ENCODE peak calls at places on chromosome 3, in five cellular contexts. L, N, P, Y and I are unnamed samples.

GRCh38 chr3:66236281-66236680 is 15.5 kb downstream of the SLC25A26 start:
- DNase-seq in N (no peak), Y (no peak), P (no peak), L (no peak), I (no peak)

GRCh38 chr3:176584413-176585176 is 612.7 kb downstream of the TBL1XR1 start:
- DNase-seq in Y (no peak), P (no peak), N (no peak), L (no peak), I (no peak)

GRCh38 chr3:72633101-72633500 is 215.1 kb downstream of the SHQ1 start:
- DNase-seq in Y (no peak), N (no peak), L (no peak), P (no peak), I (no peak)

GRCh38 chr3:169836942-169837275 is 24.2 kb upstream of the LRRC34 start:
- DNase-seq in Y (no peak), L (no peak), P (no peak), N (no peak), I (no peak)

GRCh38 chr3:159913712-159914414 is 74.8 kb upstream of the IL12A start:
- DNase-seq in N (no peak), Y (no peak), P (no peak), L (no peak), I (no peak)

GRCh38 chr3:89252865-89253264 is 145.4 kb downstream of the EPHA3 start:
- DNase-seq in Y (no peak), N (no peak), L (no peak), P (no peak), I (no peak)

GRCh38 chr3:94472511-94472910 is 409.6 kb downstream of the NSUN3 start:
- DNase-seq in L (no peak), Y (no peak), N (no peak), P (no peak), I (no peak)

GRCh38 chr3:118618247-118619040 is 416.2 kb downstream of the IGSF11 start:
- DNase-seq in P (no peak), Y (no peak), L (no peak), N (no peak), I (no peak)

GRCh38 chr3:59541352-59541751 is 491.5 kb upstream of the CFAP20DC start:
- DNase-seq in N (no peak), Y (no peak), L (no peak), P (no peak), I (no peak)

GRCh38 chr3:182986021-182986420 is 5.7 kb upstream of the DCUN1D1 start:
- DNase-seq in Y (no peak), L (no peak), N (no peak), P (no peak), I (no peak)

GRCh38 chr3:133925960-133926735 is 30.5 kb upstream of the RAB6B start:
- DNase-seq in N (no peak), Y (no peak), L (no peak), P (no peak), I (no peak)

GRCh38 chr3:181838940-181839914 is 127.5 kb downstream of the SOX2 start:
- DNase-seq in P (no peak), N (no peak), Y (no peak), L (no peak), I (no peak)

GRCh38 chr3:44117239-44117638 is 124.4 kb upstream of the TOPAZ1 start:
- DNase-seq in Y (no peak), L (no peak), P (no peak), N (no peak), I (no peak)

GRCh38 chr3:44111482-44111881 is 130.2 kb upstream of the TOPAZ1 start:
- DNase-seq in N (no peak), P (no peak), Y (no peak), L (no peak), I (no peak)

GRCh38 chr3:44110643-44111042 is 131.0 kb upstream of the TOPAZ1 start:
- DNase-seq in N (no peak), Y (no peak), L (no peak), P (no peak), I (no peak)

GRCh38 chr3:44117736-44118135 is 124.0 kb upstream of the TOPAZ1 start:
- DNase-seq in P (no peak), N (no peak), Y (no peak), L (no peak), I (no peak)

DNA sequence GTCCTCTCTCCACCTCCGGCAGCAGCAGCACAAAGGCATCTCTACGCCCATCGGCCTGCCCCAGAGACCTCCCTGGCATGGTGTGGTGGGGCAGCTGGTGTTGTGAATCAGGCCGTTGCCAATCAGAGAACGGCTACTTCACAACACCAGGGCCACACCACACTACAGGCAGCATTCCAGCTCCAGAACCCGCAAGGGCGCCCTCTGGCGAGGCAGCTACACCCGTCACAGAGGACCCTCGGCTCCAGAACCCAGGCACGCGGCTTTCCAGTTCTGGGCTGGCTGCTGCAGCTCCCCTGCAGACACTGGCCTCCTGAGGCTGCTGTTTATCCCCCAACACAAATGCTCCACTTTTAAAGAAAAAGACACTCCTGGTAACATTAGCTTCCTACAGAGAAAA is 127.5 kb upstream of the TOPAZ1 start:
- DNase-seq in Y (peak; percentile 23), P (no peak), L (peak; percentile 36), N (no peak), I (no peak)
- TF ChIP-seq CTCF in Y (no peak), P (peak; percentile 8), L (peak; percentile 49), N (no peak), I (no peak)

GRCh38 chr3:184240384-184241140 is 8.2 kb downstream of the ALG3 start:
- DNase-seq in P (no peak), L (no peak), N (no peak), Y (no peak), I (no peak)

GRCh38 chr3:184239710-184240109 is 9.1 kb downstream of the ALG3 start:
- DNase-seq in L (no peak), Y (no peak), N (no peak), P (no peak), I (no peak)

GRCh38 chr3:184241141-184241446 is 7.7 kb downstream of the ALG3 start:
- DNase-seq in Y (no peak), N (no peak), P (no peak), L (no peak), I (no peak)

GRCh38 chr3:184241447-184242296 is 7.1 kb downstream of the ALG3 start:
- DNase-seq in N (peak; percentile 85), P (no peak), Y (no peak), L (peak; percentile 49), I (no peak)

GRCh38 chr3:184242297-184242685 is 6.5 kb downstream of the ALG3 start:
- DNase-seq in N (no peak), Y (no peak), L (no peak), P (no peak), I (no peak)
- H3K27ac ChIP-seq in N (no peak overlapping the region), Y (no peak overlapping the region), L (no peak overlapping the region), P (no peak overlapping the region), I (no peak overlapping the region)

DNA sequence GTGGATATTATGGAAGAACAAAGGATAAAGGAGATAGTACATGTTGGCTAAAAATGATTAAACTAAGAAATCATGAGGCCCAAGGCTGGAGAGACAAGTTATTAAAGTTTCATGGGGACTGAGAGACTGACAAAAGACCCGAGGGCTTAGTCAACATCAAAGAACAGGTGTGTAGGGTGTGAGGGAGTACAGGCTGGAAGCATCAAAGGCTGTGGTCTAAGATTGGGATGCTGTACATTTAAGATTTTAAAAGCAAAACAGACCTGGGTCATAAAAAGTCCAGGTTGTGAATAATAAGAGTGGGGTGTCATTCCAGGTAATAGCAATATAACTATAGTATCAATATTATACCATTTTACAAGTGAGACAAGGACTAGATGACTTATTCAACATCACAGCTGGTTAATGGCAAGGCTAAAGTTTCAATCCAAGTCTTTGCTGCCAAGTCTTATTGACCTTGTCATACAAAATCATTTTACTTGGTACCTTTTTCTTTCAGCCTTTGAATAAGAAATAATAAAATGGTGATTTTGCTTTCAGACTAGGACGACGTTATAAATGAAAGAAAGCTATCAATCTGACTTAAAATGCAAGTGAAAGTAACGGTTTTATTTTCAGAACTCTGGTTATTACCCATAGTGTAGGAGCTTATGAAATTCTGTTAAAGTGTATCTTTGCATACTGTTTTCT is 211.6 kb downstream of the TNIK start:
- DNase-seq in P (no peak), N (no peak), Y (no peak), L (no peak), I (no peak)
- H3K4me3 ChIP-seq in P (no peak overlapping the region), N (no peak overlapping the region), Y (no peak overlapping the region), L (no peak overlapping the region), I (no peak overlapping the region)

DNA sequence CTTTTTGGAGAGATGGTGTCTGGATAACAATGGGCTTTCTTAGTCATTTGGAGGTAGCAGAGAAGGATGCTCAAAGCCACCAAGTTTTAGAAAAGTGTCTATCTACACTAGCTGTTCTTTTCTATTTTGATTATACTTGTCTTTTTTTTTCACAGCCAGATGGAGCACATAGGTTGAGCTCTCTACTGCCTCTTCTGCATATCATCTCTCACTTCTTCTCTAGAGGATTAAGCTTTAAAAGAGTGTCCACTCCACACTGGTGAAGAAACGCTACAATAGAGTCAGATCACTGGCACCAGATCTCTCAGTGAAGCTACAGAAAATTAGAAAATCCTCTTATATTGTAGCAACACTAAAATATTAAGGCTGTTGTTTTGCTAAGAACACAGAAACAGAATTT is 145.3 kb upstream of the MBNL1 start:
- DNase-seq in P (no peak), N (no peak), L (no peak), Y (no peak), I (no peak)
- TF ChIP-seq CTCF in P (no peak), N (no peak), L (no peak), Y (no peak), I (no peak)

DNA sequence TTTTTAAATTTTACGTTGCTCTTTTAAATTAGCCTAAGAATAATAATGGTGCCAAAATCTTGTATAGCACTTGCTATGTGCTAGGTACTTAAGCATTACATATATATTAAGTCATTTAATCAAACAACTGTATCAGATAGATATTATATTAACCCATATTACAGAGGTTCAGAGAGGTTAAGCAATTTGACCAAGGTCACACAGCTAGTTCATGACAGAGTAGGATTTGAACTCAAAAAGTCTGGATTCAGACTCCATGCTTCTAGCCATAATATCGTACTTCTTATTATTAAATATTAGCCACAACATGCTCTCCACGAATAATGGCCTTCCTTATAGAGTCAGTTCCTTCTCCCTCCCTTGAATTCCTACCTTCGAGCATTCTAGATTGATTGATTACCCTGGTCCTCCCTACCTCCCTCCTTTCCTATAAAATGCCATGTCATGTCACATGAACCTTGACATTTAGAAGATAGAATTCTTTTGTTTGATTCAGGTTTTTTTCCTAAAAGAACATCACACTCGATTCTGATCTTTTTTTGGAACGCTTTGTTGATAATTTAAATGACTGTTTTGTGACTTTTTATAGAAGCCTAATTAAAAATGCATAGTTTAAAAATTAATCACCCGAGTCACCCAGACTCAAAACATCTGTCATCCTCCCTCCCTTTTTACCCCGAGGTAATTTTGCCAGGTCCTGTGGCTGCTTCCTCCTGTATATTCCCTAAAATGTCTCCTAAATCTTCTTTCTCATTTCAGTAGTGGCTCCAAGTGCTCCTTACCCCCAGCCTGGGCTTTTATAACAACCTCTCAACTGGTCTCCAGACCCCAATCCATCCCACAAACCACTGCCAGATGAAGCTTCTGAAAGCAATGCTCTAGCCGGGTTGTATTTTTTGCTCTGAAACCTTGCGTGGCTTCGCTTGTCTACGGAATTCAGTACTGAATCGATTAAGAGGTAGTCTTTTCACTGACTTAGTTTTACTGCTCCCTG is 8.5 kb upstream of the PSMD6 start:
- DNase-seq in P (no peak), N (no peak), L (no peak), Y (no peak), I (no peak)
- H3K27ac ChIP-seq in P (no peak overlapping the region), N (no peak overlapping the region), L (no peak overlapping the region), Y (no peak overlapping the region), I (no peak overlapping the region)

GRCh38 chr3:25474000-25474399 is 45.9 kb downstream of the RARB start:
- DNase-seq in N (no peak), Y (no peak), P (no peak), L (no peak), I (no peak)
- H3K4me3 ChIP-seq in N (no peak overlapping the region), Y (no peak overlapping the region), P (no peak overlapping the region), L (no peak overlapping the region), I (no peak overlapping the region)